ENCODE peak calls at places on chromosomes 4 and X, in four cellular contexts. One of them, this sample, is unnamed.
A peak's percentile ranks its signal among the peaks of the same experiment; 100 is the strongest.

GRCh38 chr4:76989391-76990061 is 40.0 kb downstream of the SEPTIN11 start:
- DNase-seq in fibroblast of the aortic adventitia: no peak
- DNase-seq in stomach: no peak
- DNase-seq in choroid plexus epithelial cell: no peak
- DNase-seq in this sample: no peak

GRCh38 chrX:40192196-40192595 is 94.4 kb upstream of the BCOR start:
- DNase-seq in stomach: no peak
- DNase-seq in choroid plexus epithelial cell: no peak
- DNase-seq in fibroblast of the aortic adventitia: no peak
- DNase-seq in this sample: no peak

GRCh38 chr4:14977836-14978235 is 24.4 kb upstream of the CPEB2 start:
- DNase-seq in fibroblast of the aortic adventitia: no peak
- DNase-seq in stomach: no peak
- DNase-seq in choroid plexus epithelial cell: no peak
- DNase-seq in this sample: no peak

GRCh38 chr4:70958681-70959080 is 34.8 kb upstream of the DCK start:
- DNase-seq in choroid plexus epithelial cell: peak; percentile 64
- DNase-seq in fibroblast of the aortic adventitia: peak; percentile 69
- DNase-seq in stomach: no peak
- DNase-seq in this sample: no peak

GRCh38 chrX:132365490-132365889 is 123.3 kb downstream of the MBNL3 start:
- DNase-seq in stomach: no peak
- DNase-seq in fibroblast of the aortic adventitia: no peak
- DNase-seq in choroid plexus epithelial cell: no peak
- DNase-seq in this sample: no peak

GRCh38 chr4:64407000-64407399 is 2.2 kb downstream of the TECRL start:
- DNase-seq in fibroblast of the aortic adventitia: no peak
- DNase-seq in choroid plexus epithelial cell: no peak
- DNase-seq in stomach: no peak
- DNase-seq in this sample: no peak

GRCh38 chrX:19673334-19674040 is 158.2 kb upstream of the MAP3K15 start:
- DNase-seq in fibroblast of the aortic adventitia: peak; percentile 97
- DNase-seq in choroid plexus epithelial cell: peak; percentile 95
- DNase-seq in stomach: peak; percentile 49
- DNase-seq in this sample: peak; percentile 50

GRCh38 chr4:27318740-27319139 is 458.1 kb downstream of the STIM2 start:
- DNase-seq in fibroblast of the aortic adventitia: peak; percentile 69
- DNase-seq in choroid plexus epithelial cell: peak; percentile 5
- DNase-seq in stomach: no peak
- DNase-seq in this sample: no peak

GRCh38 chr4:164955107-164955805 is 22.2 kb downstream of the TRIM61 start:
- DNase-seq in stomach: no peak
- DNase-seq in choroid plexus epithelial cell: no peak
- DNase-seq in fibroblast of the aortic adventitia: no peak
- DNase-seq in this sample: no peak

GRCh38 chr4:40515398-40516293 is 114.0 kb downstream of the RBM47 start:
- DNase-seq in stomach: peak; percentile 72
- DNase-seq in fibroblast of the aortic adventitia: no peak
- DNase-seq in choroid plexus epithelial cell: peak; percentile 29
- DNase-seq in this sample: peak; percentile 80

GRCh38 chrX:71178908-71179307 is 34.3 kb downstream of the NLGN3 start:
- DNase-seq in fibroblast of the aortic adventitia: peak; percentile 83
- DNase-seq in stomach: peak; percentile 65
- DNase-seq in choroid plexus epithelial cell: peak; percentile 80
- DNase-seq in this sample: no peak

DNA sequence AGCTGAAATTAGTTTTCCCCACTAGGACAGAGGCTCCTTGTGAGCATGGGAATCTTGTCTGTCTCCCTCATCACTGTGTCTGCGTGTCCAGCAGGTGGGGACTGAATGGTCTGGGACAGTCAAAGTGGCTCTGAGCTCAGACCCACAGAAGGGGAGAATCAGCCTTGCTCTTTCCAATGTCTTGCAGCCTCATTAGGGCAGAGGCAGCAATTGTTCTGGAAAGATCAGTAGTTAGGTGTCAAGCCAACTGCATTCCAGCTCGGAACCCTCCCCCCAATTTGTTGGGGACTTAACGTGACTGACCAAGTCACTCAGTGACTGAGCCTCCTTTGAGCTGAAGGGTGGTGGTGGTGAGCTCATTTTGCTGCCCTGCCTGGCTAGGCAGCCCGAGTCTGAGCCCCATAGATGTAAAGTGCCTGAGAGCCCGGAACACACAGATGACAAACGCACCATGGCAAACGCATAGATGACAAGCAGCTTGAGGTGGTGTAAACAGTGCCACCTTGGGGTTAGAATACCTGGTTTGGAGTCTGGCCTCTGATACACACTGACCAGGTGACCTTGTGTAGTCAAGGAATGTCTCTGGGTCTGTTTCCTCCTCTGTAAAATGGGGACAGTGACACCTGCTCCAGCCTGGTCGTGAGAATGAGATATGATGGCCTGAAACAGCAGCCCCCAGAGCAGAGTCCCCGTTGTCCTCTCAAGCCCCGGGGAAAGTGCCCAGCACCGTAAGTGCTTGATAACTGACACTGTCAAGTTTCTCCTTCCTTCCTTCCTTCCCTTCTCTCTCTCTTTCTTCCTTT is 2.7 kb upstream of the SORCS2 start:
- DNase-seq in fibroblast of the aortic adventitia: no peak
- DNase-seq in stomach: no peak
- DNase-seq in choroid plexus epithelial cell: no peak
- DNase-seq in this sample: no peak
- TF ChIP-seq CTCF in fibroblast of the aortic adventitia: no peak
- TF ChIP-seq CTCF in stomach: no peak
- TF ChIP-seq CTCF in choroid plexus epithelial cell: no peak
- TF ChIP-seq CTCF in this sample: peak; percentile 25

GRCh38 chr4:122732329-122733026 is at the start of gene BBS12:
- DNase-seq in stomach: peak; percentile 99
- DNase-seq in choroid plexus epithelial cell: peak; percentile 100
- DNase-seq in fibroblast of the aortic adventitia: peak; percentile 99
- DNase-seq in this sample: peak; percentile 99

GRCh38 chr4:122728781-122729330 is 3.6 kb upstream of the BBS12 start:
- DNase-seq in fibroblast of the aortic adventitia: peak; percentile 46
- DNase-seq in stomach: no peak
- DNase-seq in choroid plexus epithelial cell: peak; percentile 33
- DNase-seq in this sample: no peak

GRCh38 chr4:122733805-122734155 is 1.3 kb downstream of the BBS12 start:
- DNase-seq in choroid plexus epithelial cell: no peak
- DNase-seq in fibroblast of the aortic adventitia: no peak
- DNase-seq in stomach: no peak
- DNase-seq in this sample: no peak

GRCh38 chr4:122731676-122732075 is 828 bp upstream of the BBS12 start:
- DNase-seq in choroid plexus epithelial cell: no peak
- DNase-seq in fibroblast of the aortic adventitia: no peak
- DNase-seq in stomach: no peak
- DNase-seq in this sample: no peak
- H3K4me3 ChIP-seq in choroid plexus epithelial cell: no peak overlapping the region
- H3K4me3 ChIP-seq in fibroblast of the aortic adventitia: no peak overlapping the region
- H3K4me3 ChIP-seq in stomach: peak overlapping the region; percentile 84
- H3K4me3 ChIP-seq in this sample: no peak overlapping the region

DNA sequence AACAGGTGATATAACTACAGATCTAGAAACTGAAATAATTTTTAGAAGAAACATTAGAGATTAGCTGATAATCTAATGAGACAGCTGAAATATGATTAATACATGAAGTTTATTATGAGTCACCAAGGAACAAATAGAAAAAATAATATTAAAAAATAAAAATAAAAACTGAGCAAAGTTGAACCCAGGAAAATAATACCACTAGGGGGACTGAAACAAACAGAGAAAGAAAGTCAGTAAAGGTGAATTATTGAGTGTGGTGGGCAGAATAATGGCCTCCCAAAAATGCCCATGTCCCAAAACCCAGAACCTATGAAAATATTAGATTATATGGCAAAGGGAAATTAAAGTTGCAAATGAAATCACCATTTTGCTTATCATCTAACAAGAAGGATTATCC is 820.7 kb upstream of the INTU start:
- DNase-seq in choroid plexus epithelial cell: no peak
- DNase-seq in fibroblast of the aortic adventitia: no peak
- DNase-seq in stomach: no peak
- DNase-seq in this sample: no peak
- TF ChIP-seq CTCF in choroid plexus epithelial cell: peak; percentile 6
- TF ChIP-seq CTCF in fibroblast of the aortic adventitia: no peak
- TF ChIP-seq CTCF in stomach: no peak
- TF ChIP-seq CTCF in this sample: no peak

GRCh38 chrX:44253573-44253942 is 89.9 kb downstream of the EFHC2 start:
- DNase-seq in stomach: no peak
- DNase-seq in fibroblast of the aortic adventitia: no peak
- DNase-seq in choroid plexus epithelial cell: no peak
- DNase-seq in this sample: no peak
- H3K4me3 ChIP-seq in stomach: peak overlapping the region; percentile 29
- H3K4me3 ChIP-seq in fibroblast of the aortic adventitia: no peak overlapping the region
- H3K4me3 ChIP-seq in choroid plexus epithelial cell: no peak overlapping the region
- H3K4me3 ChIP-seq in this sample: no peak overlapping the region

DNA sequence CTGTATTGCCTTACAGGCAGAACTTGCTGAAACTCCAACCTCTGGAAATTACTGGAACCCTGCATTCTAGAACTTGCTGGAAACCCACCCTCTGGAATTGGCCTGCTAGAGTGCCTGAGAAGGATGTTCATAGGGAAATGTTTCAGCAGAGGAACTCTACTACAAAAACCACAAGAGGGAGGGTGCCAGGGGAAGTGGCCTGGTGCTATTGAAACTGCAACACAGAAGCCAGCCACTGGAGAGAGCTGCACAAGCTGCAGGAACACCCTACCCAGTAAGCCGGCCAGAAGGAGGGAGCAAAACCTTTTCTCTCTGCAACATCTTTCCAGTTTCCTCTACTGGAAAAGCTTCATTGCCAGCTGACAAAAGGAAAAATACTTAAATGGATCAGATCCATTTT is 2.5 kb upstream of the BRWD3 start:
- DNase-seq in choroid plexus epithelial cell: peak; percentile 70
- DNase-seq in fibroblast of the aortic adventitia: peak; percentile 50
- DNase-seq in stomach: no peak
- DNase-seq in this sample: no peak
- TF ChIP-seq CTCF in choroid plexus epithelial cell: peak; percentile 49
- TF ChIP-seq CTCF in fibroblast of the aortic adventitia: peak; percentile 33
- TF ChIP-seq CTCF in stomach: no peak
- TF ChIP-seq CTCF in this sample: no peak

DNA sequence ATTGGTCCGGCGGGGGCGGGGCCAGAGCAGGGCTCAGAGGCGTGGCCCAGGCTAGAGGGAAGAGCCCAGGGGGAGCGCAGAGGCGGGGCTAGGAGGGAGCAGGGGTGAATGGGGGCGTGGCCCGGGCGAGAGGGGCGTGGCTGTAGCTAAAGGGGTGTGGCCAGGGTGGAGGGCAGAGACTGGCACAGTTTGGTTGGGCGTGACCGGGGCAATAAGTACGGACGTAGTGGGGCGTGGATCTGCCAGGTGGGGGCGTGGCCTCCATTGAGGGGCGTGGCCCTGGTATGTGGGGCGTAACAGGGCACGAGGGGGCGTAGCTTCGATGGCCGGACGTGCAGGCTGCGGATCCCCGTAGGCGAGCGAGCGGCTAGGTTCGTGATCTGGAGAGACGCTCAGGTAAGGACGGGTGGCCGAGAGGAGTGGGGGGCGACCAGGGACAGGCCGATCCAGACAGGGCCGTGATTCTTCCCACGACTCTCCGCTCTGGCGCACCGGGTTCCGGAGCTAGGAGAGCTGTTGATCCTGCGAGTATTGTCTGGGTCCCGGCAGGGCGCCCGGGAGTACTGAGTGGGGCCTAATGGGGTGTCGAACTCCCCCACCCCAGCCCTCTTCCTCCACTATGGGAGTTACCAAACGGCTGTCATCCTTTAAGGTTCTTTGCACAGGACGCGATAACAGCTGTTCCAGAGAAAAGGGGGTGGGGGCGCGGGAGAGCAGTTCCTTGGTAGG is at the start of gene CA5B:
- DNase-seq in stomach: peak; percentile 98
- DNase-seq in choroid plexus epithelial cell: peak; percentile 88
- DNase-seq in fibroblast of the aortic adventitia: peak; percentile 81
- DNase-seq in this sample: peak; percentile 95
- H3K4me3 ChIP-seq in stomach: peak within 1 kb of the TSS; percentile 52
- H3K4me3 ChIP-seq in choroid plexus epithelial cell: peak within 1 kb of the TSS; percentile 63
- H3K4me3 ChIP-seq in fibroblast of the aortic adventitia: peak within 1 kb of the TSS; percentile 63
- H3K4me3 ChIP-seq in this sample: peak within 1 kb of the TSS; percentile 57

DNA sequence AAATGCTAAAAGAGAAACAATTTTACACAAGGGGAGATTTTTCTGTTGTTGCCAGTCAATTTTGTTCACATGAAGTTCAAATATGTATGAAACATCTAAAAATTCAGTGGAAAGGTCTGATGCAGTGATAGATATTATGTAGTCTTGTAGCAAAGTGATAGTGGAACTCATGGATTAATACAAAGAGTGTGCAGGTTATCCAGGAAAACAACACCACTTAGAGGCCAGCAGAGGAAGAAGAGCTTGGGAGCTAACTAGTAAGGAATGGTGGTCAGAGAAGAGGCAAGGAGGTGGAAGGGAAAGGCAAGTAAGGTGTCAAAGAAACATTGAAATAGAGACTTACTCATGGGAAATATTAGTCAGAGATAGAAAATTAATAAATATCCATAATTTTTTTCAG is 395.6 kb downstream of the MAPK10 start:
- DNase-seq in choroid plexus epithelial cell: peak; percentile 38
- DNase-seq in fibroblast of the aortic adventitia: no peak
- DNase-seq in stomach: no peak
- DNase-seq in this sample: no peak
- TF ChIP-seq CTCF in choroid plexus epithelial cell: peak; percentile 29
- TF ChIP-seq CTCF in fibroblast of the aortic adventitia: no peak
- TF ChIP-seq CTCF in stomach: no peak
- TF ChIP-seq CTCF in this sample: peak; percentile 31

This sample was measured in right lobe of liver.